ENCODE peak calls at places on chromosomes 7 and 10, in four cellular contexts. One of them, this sample, is unnamed.

GRCh38 chr10:68756246-68756645 is 35.2 kb downstream of the CCAR1 start:
- DNase-seq in epithelial cell of esophagus: no peak
- DNase-seq in foreskin fibroblast: no peak
- DNase-seq in CD8-positive, alpha-beta T cell: no peak
- DNase-seq in this sample: no peak

GRCh38 chr10:103481974-103482531 is 3.0 kb upstream of the CALHM3 start:
- DNase-seq in CD8-positive, alpha-beta T cell: no peak
- DNase-seq in epithelial cell of esophagus: peak; percentile 77
- DNase-seq in foreskin fibroblast: peak; percentile 59
- DNase-seq in this sample: no peak

GRCh38 chr7:129989466-129989865 is 36.7 kb upstream of the UBE2H start:
- DNase-seq in epithelial cell of esophagus: peak; percentile 77
- DNase-seq in CD8-positive, alpha-beta T cell: no peak
- DNase-seq in foreskin fibroblast: no peak
- DNase-seq in this sample: peak; percentile 60

GRCh38 chr10:131090761-131091661 is 220.5 kb downstream of the TCERG1L start:
- DNase-seq in CD8-positive, alpha-beta T cell: no peak
- DNase-seq in epithelial cell of esophagus: no peak
- DNase-seq in foreskin fibroblast: no peak
- DNase-seq in this sample: no peak

GRCh38 chr10:22805304-22805703 is 90.9 kb upstream of the PIP4K2A start:
- DNase-seq in foreskin fibroblast: peak; percentile 56
- DNase-seq in CD8-positive, alpha-beta T cell: no peak
- DNase-seq in epithelial cell of esophagus: no peak
- DNase-seq in this sample: no peak

GRCh38 chr10:11018426-11018818 is 750 bp downstream of the CELF2 start:
- DNase-seq in foreskin fibroblast: no peak
- DNase-seq in CD8-positive, alpha-beta T cell: no peak
- DNase-seq in epithelial cell of esophagus: no peak
- DNase-seq in this sample: no peak

GRCh38 chr7:23938937-23939552 is 229.0 kb downstream of the STK31 start:
- DNase-seq in foreskin fibroblast: peak; percentile 21
- DNase-seq in CD8-positive, alpha-beta T cell: no peak
- DNase-seq in epithelial cell of esophagus: peak; percentile 56
- DNase-seq in this sample: no peak

GRCh38 chr10:3886666-3887251 is 101.8 kb upstream of the KLF6 start:
- DNase-seq in foreskin fibroblast: peak; percentile 90
- DNase-seq in CD8-positive, alpha-beta T cell: peak; percentile 23
- DNase-seq in epithelial cell of esophagus: peak; percentile 96
- DNase-seq in this sample: no peak

GRCh38 chr7:68014031-68014774 is 1017.6 kb downstream of the TYW1 start:
- DNase-seq in epithelial cell of esophagus: no peak
- DNase-seq in foreskin fibroblast: no peak
- DNase-seq in CD8-positive, alpha-beta T cell: no peak
- DNase-seq in this sample: no peak

GRCh38 chr7:492714-493065 is 27.0 kb downstream of the PDGFA start:
- DNase-seq in CD8-positive, alpha-beta T cell: no peak
- DNase-seq in epithelial cell of esophagus: no peak
- DNase-seq in foreskin fibroblast: no peak
- DNase-seq in this sample: no peak

GRCh38 chr7:494906-495305 is 24.7 kb downstream of the PDGFA start:
- DNase-seq in CD8-positive, alpha-beta T cell: no peak
- DNase-seq in foreskin fibroblast: no peak
- DNase-seq in epithelial cell of esophagus: no peak
- DNase-seq in this sample: no peak

GRCh38 chr7:494261-494687 is 25.4 kb downstream of the PDGFA start:
- DNase-seq in epithelial cell of esophagus: peak; percentile 18
- DNase-seq in foreskin fibroblast: no peak
- DNase-seq in CD8-positive, alpha-beta T cell: no peak
- DNase-seq in this sample: no peak

GRCh38 chr7:495326-495725 is 24.3 kb downstream of the PDGFA start:
- DNase-seq in CD8-positive, alpha-beta T cell: no peak
- DNase-seq in epithelial cell of esophagus: no peak
- DNase-seq in foreskin fibroblast: no peak
- DNase-seq in this sample: no peak

GRCh38 chr7:493661-494251 is 25.9 kb downstream of the PDGFA start:
- DNase-seq in CD8-positive, alpha-beta T cell: no peak
- DNase-seq in foreskin fibroblast: no peak
- DNase-seq in epithelial cell of esophagus: no peak
- DNase-seq in this sample: no peak
- H3K4me3 ChIP-seq in CD8-positive, alpha-beta T cell: no peak overlapping the region
- H3K4me3 ChIP-seq in foreskin fibroblast: no peak overlapping the region
- H3K4me3 ChIP-seq in epithelial cell of esophagus: no peak overlapping the region
- H3K4me3 ChIP-seq in this sample: no peak overlapping the region

GRCh38 chr10:33333260-33334169 is 952 bp downstream of the NRP1 start:
- DNase-seq in CD8-positive, alpha-beta T cell: no peak
- DNase-seq in epithelial cell of esophagus: peak; percentile 50
- DNase-seq in foreskin fibroblast: no peak
- DNase-seq in this sample: no peak

GRCh38 chr10:33334170-33334838 is at the start of gene NRP1:
- DNase-seq in epithelial cell of esophagus: peak; percentile 54
- DNase-seq in CD8-positive, alpha-beta T cell: no peak
- DNase-seq in foreskin fibroblast: no peak
- DNase-seq in this sample: no peak

GRCh38 chr10:33335550-33335799 is 1.0 kb upstream of the NRP1 start:
- DNase-seq in CD8-positive, alpha-beta T cell: no peak
- DNase-seq in epithelial cell of esophagus: no peak
- DNase-seq in foreskin fibroblast: no peak
- DNase-seq in this sample: no peak

GRCh38 chr10:33335800-33336605 is 1.5 kb upstream of the NRP1 start:
- DNase-seq in epithelial cell of esophagus: no peak
- DNase-seq in foreskin fibroblast: peak; percentile 81
- DNase-seq in CD8-positive, alpha-beta T cell: no peak
- DNase-seq in this sample: no peak

GRCh38 chr10:33334839-33335549 is 527 bp upstream of the NRP1 start:
- DNase-seq in foreskin fibroblast: peak; percentile 90
- DNase-seq in epithelial cell of esophagus: peak; percentile 87
- DNase-seq in CD8-positive, alpha-beta T cell: no peak
- DNase-seq in this sample: peak; percentile 22
- TF ChIP-seq CTCF in foreskin fibroblast: peak; percentile 66
- TF ChIP-seq CTCF in epithelial cell of esophagus: peak; percentile 50
- TF ChIP-seq CTCF in CD8-positive, alpha-beta T cell: no peak
- TF ChIP-seq CTCF in this sample: no peak

DNA sequence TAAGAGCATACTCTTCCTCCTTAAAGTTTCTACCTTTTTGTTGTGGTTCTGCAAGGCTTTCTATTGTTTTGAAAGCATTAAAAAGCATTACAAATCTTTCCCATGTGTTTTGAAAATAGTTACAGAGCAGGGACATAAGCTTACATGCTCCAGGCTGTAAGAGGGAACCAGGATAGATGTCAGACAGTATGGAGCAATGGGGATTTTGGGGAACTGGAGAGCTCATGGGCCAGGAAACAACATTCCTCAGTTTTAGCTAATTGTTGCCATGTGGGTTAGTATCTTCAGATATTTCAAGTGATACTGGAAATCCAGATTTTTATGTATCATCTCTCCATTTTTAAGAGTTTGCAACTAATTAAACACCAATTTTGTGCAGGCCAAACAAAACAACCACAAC is 3.5 kb downstream of the MDFIC start:
- DNase-seq in foreskin fibroblast: no peak
- DNase-seq in epithelial cell of esophagus: no peak
- DNase-seq in CD8-positive, alpha-beta T cell: no peak
- DNase-seq in this sample: no peak
- H3K4me3 ChIP-seq in foreskin fibroblast: no peak overlapping the region
- H3K4me3 ChIP-seq in epithelial cell of esophagus: no peak overlapping the region
- H3K4me3 ChIP-seq in CD8-positive, alpha-beta T cell: no peak overlapping the region
- H3K4me3 ChIP-seq in this sample: peak overlapping the region; percentile 74

GRCh38 chr10:71596127-71596526 is 123.5 kb downstream of the C10orf105 start:
- DNase-seq in CD8-positive, alpha-beta T cell: no peak
- DNase-seq in epithelial cell of esophagus: no peak
- DNase-seq in foreskin fibroblast: no peak
- DNase-seq in this sample: no peak
- TF ChIP-seq CTCF in CD8-positive, alpha-beta T cell: no peak
- TF ChIP-seq CTCF in epithelial cell of esophagus: no peak
- TF ChIP-seq CTCF in foreskin fibroblast: no peak
- TF ChIP-seq CTCF in this sample: no peak

DNA sequence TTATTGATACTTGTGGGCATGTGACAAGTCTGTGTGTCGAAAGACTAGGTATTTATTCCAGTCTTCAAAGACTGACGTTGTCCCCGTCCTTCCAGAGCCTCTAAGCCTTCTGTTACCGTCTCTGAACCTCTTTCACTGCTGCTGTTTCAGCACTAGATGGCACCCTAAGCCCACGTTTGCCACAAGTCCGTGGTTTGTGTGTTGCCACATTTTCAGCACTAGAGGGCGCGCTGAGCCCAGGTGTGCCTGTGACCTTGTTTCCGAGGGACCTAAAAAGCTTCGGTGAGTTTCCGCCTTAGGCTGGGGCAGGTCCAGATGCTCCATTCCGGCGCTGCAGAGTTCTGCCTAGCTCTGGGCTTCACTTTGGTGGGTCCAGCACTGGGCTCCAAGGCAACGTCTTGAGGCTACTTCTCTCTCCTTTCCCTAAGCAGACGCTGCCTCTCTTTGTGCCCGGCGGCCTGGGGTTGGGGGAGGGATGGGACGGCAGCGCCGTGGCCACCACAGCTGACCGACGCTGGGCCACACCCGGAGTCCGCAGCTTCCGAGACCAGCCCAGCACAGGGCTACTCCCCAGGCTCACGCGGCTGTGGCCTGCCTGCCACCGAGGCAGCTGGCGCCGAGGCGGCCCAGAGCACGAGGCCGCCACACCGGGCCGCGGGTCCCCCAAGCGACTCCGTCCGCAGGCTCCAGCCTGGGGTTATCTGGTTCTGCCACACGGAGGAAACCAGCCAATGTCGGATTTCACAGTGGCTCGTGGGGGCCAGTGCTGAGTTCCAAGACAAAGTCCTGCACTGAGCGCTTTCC is 520.2 kb downstream of the REEP3 start:
- DNase-seq in epithelial cell of esophagus: peak; percentile 83
- DNase-seq in CD8-positive, alpha-beta T cell: peak; percentile 85
- DNase-seq in foreskin fibroblast: peak; percentile 19
- DNase-seq in this sample: peak; percentile 67
- H3K4me3 ChIP-seq in epithelial cell of esophagus: peak overlapping the region; percentile 48
- H3K4me3 ChIP-seq in CD8-positive, alpha-beta T cell: peak overlapping the region; percentile 56
- H3K4me3 ChIP-seq in foreskin fibroblast: no peak overlapping the region
- H3K4me3 ChIP-seq in this sample: peak overlapping the region; percentile 5

GRCh38 chr7:153388611-153389010 is 629.1 kb downstream of the ACTR3B start:
- DNase-seq in epithelial cell of esophagus: no peak
- DNase-seq in foreskin fibroblast: no peak
- DNase-seq in CD8-positive, alpha-beta T cell: no peak
- DNase-seq in this sample: no peak
- TF ChIP-seq CTCF in epithelial cell of esophagus: no peak
- TF ChIP-seq CTCF in foreskin fibroblast: no peak
- TF ChIP-seq CTCF in CD8-positive, alpha-beta T cell: no peak
- TF ChIP-seq CTCF in this sample: no peak

GRCh38 chr10:44293842-44294241 is 91.1 kb downstream of the CXCL12 start:
- DNase-seq in foreskin fibroblast: peak; percentile 11
- DNase-seq in epithelial cell of esophagus: no peak
- DNase-seq in CD8-positive, alpha-beta T cell: no peak
- DNase-seq in this sample: no peak
- H3K4me3 ChIP-seq in foreskin fibroblast: no peak overlapping the region
- H3K4me3 ChIP-seq in epithelial cell of esophagus: no peak overlapping the region
- H3K4me3 ChIP-seq in CD8-positive, alpha-beta T cell: no peak overlapping the region
- H3K4me3 ChIP-seq in this sample: no peak overlapping the region

DNA sequence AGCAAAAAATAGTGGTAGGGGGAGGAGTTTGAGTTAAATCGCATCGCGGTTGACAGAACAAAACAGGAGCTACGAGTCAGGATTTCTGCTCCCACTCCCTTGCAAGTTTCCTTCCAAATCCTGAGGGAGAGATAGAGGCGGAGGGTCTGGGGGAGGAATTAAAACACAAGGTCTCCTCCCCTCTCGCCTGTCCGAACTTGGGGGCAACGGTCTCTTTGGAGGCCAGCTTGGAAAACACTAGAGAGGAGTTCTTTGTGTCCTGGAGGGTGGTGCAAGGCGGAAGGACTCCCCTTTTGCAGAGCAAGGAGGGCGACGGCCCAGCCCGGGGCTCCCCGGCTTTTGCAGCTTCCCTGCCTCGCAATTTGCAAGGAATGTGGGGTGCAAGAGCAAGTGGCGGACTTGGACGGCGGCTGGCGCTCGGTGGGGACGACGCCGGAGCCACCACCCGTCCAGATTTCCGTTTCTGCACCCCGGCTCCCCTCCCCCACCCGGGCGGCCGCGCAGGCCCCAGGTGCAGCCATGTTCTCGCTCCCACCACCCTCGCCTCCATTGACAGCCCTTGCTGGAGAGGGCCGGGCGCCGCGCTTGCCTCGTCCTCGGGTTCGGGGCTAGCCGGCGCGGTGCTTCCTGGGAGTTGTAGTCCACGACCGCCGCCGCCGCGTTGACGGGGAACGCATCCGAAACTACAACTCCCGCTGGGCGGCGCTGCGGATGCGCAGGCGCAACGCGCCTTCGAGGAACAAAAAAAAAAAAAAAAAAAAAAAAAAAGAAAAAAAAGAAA is 417 bp upstream of the GTF2I start:
- DNase-seq in foreskin fibroblast: peak; percentile 96
- DNase-seq in CD8-positive, alpha-beta T cell: peak; percentile 99
- DNase-seq in epithelial cell of esophagus: peak; percentile 96
- DNase-seq in this sample: peak; percentile 98
- TF ChIP-seq CTCF in foreskin fibroblast: peak; percentile 22
- TF ChIP-seq CTCF in CD8-positive, alpha-beta T cell: no peak
- TF ChIP-seq CTCF in epithelial cell of esophagus: peak; percentile 15
- TF ChIP-seq CTCF in this sample: peak; percentile 4